ENCODE peak calls at places on chromosome 6, in five cellular contexts. One of them, this sample, is unnamed.

GRCh38 chr6:3561745-3562144 is 104.9 kb upstream of the SLC22A23 start:
- DNase-seq in NCI-H1436: peak; percentile 77
- DNase-seq in D341Med: peak; percentile 72
- DNase-seq in left lobe of liver: no peak
- DNase-seq in GM12892: no peak
- DNase-seq in this sample: no peak

GRCh38 chr6:160088774-160089533 is 32.7 kb upstream of the SLC22A1 start:
- DNase-seq in GM12892: no peak
- DNase-seq in NCI-H1436: no peak
- DNase-seq in left lobe of liver: no peak
- DNase-seq in D341Med: no peak
- DNase-seq in this sample: no peak

GRCh38 chr6:132902866-132903265 is 88.5 kb downstream of the RPS12 start:
- DNase-seq in left lobe of liver: no peak
- DNase-seq in GM12892: no peak
- DNase-seq in D341Med: no peak
- DNase-seq in NCI-H1436: no peak
- DNase-seq in this sample: no peak

GRCh38 chr6:4338884-4339283 is 203.5 kb upstream of the ECI2 start:
- DNase-seq in GM12892: no peak
- DNase-seq in D341Med: no peak
- DNase-seq in left lobe of liver: no peak
- DNase-seq in NCI-H1436: no peak
- DNase-seq in this sample: no peak

GRCh38 chr6:110596354-110596753 is 119.9 kb upstream of the SLC22A16 start:
- DNase-seq in left lobe of liver: no peak
- DNase-seq in GM12892: no peak
- DNase-seq in D341Med: no peak
- DNase-seq in NCI-H1436: no peak
- DNase-seq in this sample: no peak

GRCh38 chr6:93679836-93680235 is 260.5 kb upstream of the EPHA7 start:
- DNase-seq in left lobe of liver: no peak
- DNase-seq in D341Med: no peak
- DNase-seq in NCI-H1436: no peak
- DNase-seq in GM12892: no peak
- DNase-seq in this sample: no peak

GRCh38 chr6:14108571-14109410 is 8.8 kb upstream of the CD83 start:
- DNase-seq in left lobe of liver: no peak
- DNase-seq in D341Med: no peak
- DNase-seq in NCI-H1436: peak; percentile 26
- DNase-seq in GM12892: peak; percentile 34
- DNase-seq in this sample: no peak

GRCh38 chr6:109521100-109521499 is 38.1 kb upstream of the ZBTB24 start:
- DNase-seq in GM12892: no peak
- DNase-seq in left lobe of liver: no peak
- DNase-seq in D341Med: no peak
- DNase-seq in NCI-H1436: no peak
- DNase-seq in this sample: no peak

GRCh38 chr6:3022765-3023662 is 23.3 kb downstream of the NQO2 start:
- DNase-seq in GM12892: no peak
- DNase-seq in left lobe of liver: no peak
- DNase-seq in D341Med: no peak
- DNase-seq in NCI-H1436: no peak
- DNase-seq in this sample: no peak

GRCh38 chr6:56314683-56315523 is 67.5 kb upstream of the COL21A1 start:
- DNase-seq in NCI-H1436: peak; percentile 14
- DNase-seq in left lobe of liver: no peak
- DNase-seq in GM12892: no peak
- DNase-seq in D341Med: peak; percentile 59
- DNase-seq in this sample: no peak

GRCh38 chr6:53496797-53497196 is 48.1 kb downstream of the GCLC start:
- DNase-seq in left lobe of liver: no peak
- DNase-seq in NCI-H1436: no peak
- DNase-seq in D341Med: no peak
- DNase-seq in GM12892: no peak
- DNase-seq in this sample: no peak

GRCh38 chr6:157317129-157317814 is 6.0 kb downstream of the TMEM242 start:
- DNase-seq in GM12892: no peak
- DNase-seq in left lobe of liver: peak; percentile 84
- DNase-seq in D341Med: no peak
- DNase-seq in NCI-H1436: no peak
- DNase-seq in this sample: no peak

GRCh38 chr6:103236923-103237322 is 1622.8 kb downstream of the HACE1 start:
- DNase-seq in D341Med: no peak
- DNase-seq in NCI-H1436: no peak
- DNase-seq in GM12892: no peak
- DNase-seq in left lobe of liver: no peak
- DNase-seq in this sample: no peak

GRCh38 chr6:108036884-108037283 is 37.7 kb downstream of the OSTM1 start:
- DNase-seq in NCI-H1436: no peak
- DNase-seq in left lobe of liver: no peak
- DNase-seq in D341Med: no peak
- DNase-seq in GM12892: no peak
- DNase-seq in this sample: no peak

GRCh38 chr6:117545161-117545595 is 57.1 kb downstream of the GOPC start:
- DNase-seq in D341Med: no peak
- DNase-seq in NCI-H1436: no peak
- DNase-seq in left lobe of liver: peak; percentile 55
- DNase-seq in GM12892: no peak
- DNase-seq in this sample: no peak

GRCh38 chr6:88047510-88048150 is at the start of gene SPACA1:
- DNase-seq in left lobe of liver: no peak
- DNase-seq in NCI-H1436: no peak
- DNase-seq in GM12892: no peak
- DNase-seq in D341Med: no peak
- DNase-seq in this sample: no peak

GRCh38 chr6:169253341-169253740 is 305 bp downstream of the THBS2 start:
- DNase-seq in GM12892: no peak
- DNase-seq in left lobe of liver: no peak
- DNase-seq in NCI-H1436: no peak
- DNase-seq in D341Med: no peak
- DNase-seq in this sample: no peak

GRCh38 chr6:161233986-161234620 is 39.8 kb downstream of the AGPAT4 start:
- DNase-seq in D341Med: no peak
- DNase-seq in GM12892: no peak
- DNase-seq in NCI-H1436: no peak
- DNase-seq in left lobe of liver: no peak
- DNase-seq in this sample: no peak